ENCODE peak calls at places on chromosomes 11 and 22, in seven cellular contexts. M is esophagus squamous epithelium, U is cardiac muscle cell, X is fibroblast of the aortic adventitia, F is psoas muscle, Z is heart right ventricle, K is MM.1S. P is an unnamed sample.

GRCh38 chr22:21603973-21604372 is 25.8 kb downstream of the YDJC start:
- DNase-seq in M (no peak), U (no peak), X (no peak), F (no peak), Z (no peak), K (no peak), P (no peak)

GRCh38 chr11:120153221-120153620 is 15.3 kb upstream of the TRIM29 start:
- DNase-seq in M (no peak), U (no peak), X (no peak), F (no peak), Z (no peak), K (no peak), P (no peak)

GRCh38 chr11:299951-300735 is 817 bp upstream of the IFITM5 start:
- DNase-seq in M (no peak), U (peak; percentile 47), X (peak; percentile 68), F (peak; percentile 21), Z (peak; percentile 23), K (no peak), P (no peak)

GRCh38 chr22:21961886-21962654 is 9.4 kb upstream of the PPM1F start:
- DNase-seq in M (no peak), U (peak; percentile 20), X (peak; percentile 41), F (no peak), Z (no peak), K (no peak), P (no peak)

GRCh38 chr11:24935059-24935458 is 438.2 kb downstream of the LUZP2 start:
- DNase-seq in M (no peak), U (no peak), X (no peak), F (no peak), Z (no peak), K (no peak), P (no peak)

GRCh38 chr11:114171257-114172054 is 111.9 kb downstream of the ZBTB16 start:
- DNase-seq in M (no peak), U (peak; percentile 54), X (no peak), F (peak; percentile 98), Z (peak; percentile 93), K (no peak), P (no peak)

GRCh38 chr11:65918211-65919150 is at the start of gene C11orf68:
- DNase-seq in M (no peak), U (peak; percentile 47), X (no peak), F (no peak), Z (no peak), K (peak; percentile 45), P (no peak)

GRCh38 chr11:108405706-108406105 is 61.6 kb downstream of the C11orf65 start:
- DNase-seq in M (no peak), U (no peak), X (no peak), F (no peak), Z (no peak), K (no peak), P (no peak)

GRCh38 chr11:30481385-30481784 is 104.8 kb downstream of the MPPED2 start:
- DNase-seq in M (no peak), U (no peak), X (no peak), F (no peak), Z (no peak), K (no peak), P (no peak)

GRCh38 chr22:25689631-25690030 is 52.4 kb upstream of the MYO18B start:
- DNase-seq in M (no peak), U (no peak), X (no peak), F (no peak), Z (no peak), K (no peak), P (no peak)

GRCh38 chr11:33258631-33259184 is 1.5 kb downstream of the HIPK3 start:
- DNase-seq in M (no peak), U (peak; percentile 69), X (peak; percentile 72), F (no peak), Z (no peak), K (peak; percentile 51), P (no peak)

GRCh38 chr11:87425943-87426342 is 388.2 kb downstream of the TMEM135 start:
- DNase-seq in M (no peak), U (no peak), X (no peak), F (no peak), Z (no peak), K (no peak), P (no peak)

GRCh38 chr11:67665537-67666302 is 8.7 kb downstream of the ALDH3B2 start:
- DNase-seq in M (no peak), U (no peak), X (no peak), F (no peak), Z (no peak), K (no peak), P (no peak)

GRCh38 chr22:30056015-30056414 is 24.2 kb upstream of the HORMAD2 start:
- DNase-seq in M (no peak), U (no peak), X (peak; percentile 59), F (no peak), Z (no peak), K (no peak), P (no peak)

DNA sequence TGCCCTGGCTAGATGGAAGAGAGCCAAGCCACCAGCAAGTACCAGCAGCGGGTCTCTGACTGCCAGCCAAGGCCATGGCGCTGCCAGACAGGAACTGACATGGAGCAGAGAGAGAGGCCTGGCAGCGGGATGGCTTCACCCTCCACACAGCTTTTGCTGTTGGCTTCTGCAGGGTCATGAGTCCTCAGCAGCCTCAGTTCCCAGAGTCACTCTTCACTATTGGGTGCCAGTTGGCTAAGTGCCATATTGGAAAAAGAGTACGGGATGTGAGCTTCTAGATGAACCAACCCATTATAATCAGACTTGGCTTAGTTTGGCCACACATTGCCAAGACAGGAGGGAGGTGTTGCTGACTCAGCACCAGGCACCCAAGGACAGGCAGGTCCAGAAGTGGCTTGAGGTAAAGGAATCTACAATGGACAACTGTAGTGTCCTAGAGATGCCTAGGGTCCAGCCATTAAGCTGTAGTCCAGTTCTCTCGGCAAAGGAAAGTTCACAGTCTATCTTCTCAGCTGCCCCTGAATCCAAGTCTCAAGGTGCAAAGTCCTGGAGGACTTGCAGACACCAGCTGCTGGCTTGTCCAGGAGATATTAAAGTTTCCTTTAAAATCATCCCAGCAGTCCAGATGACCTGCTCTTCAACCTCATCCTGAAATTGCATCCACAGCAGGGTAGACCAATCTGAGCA is 40.7 kb upstream of the POU2AF1 start:
- DNase-seq in M (no peak), U (no peak), X (no peak), F (no peak), Z (no peak), K (no peak), P (no peak)
- H3K4me3 ChIP-seq in M (no peak overlapping the region), U (no peak overlapping the region), X (no peak overlapping the region), F (no peak overlapping the region), Z (no peak overlapping the region), K (no peak overlapping the region), P (no peak overlapping the region)

GRCh38 chr11:63762662-63763505 is 5.7 kb downstream of the ZFTA start:
- DNase-seq in M (no peak), U (peak; percentile 71), X (peak; percentile 32), F (peak; percentile 52), Z (peak; percentile 52), K (no peak), P (no peak)

GRCh38 chr11:63764712-63765631 is 3.6 kb downstream of the ZFTA start:
- DNase-seq in M (no peak), U (peak; percentile 48), X (no peak), F (peak; percentile 23), Z (peak; percentile 14), K (no peak), P (no peak)

GRCh38 chr11:63765688-63766241 is 2.8 kb downstream of the ZFTA start:
- DNase-seq in M (no peak), U (no peak), X (no peak), F (no peak), Z (no peak), K (no peak), P (no peak)

GRCh38 chr11:63763506-63764200 is 4.9 kb downstream of the ZFTA start:
- DNase-seq in M (no peak), U (peak; percentile 62), X (no peak), F (peak; percentile 61), Z (peak; percentile 37), K (no peak), P (no peak)

DNA sequence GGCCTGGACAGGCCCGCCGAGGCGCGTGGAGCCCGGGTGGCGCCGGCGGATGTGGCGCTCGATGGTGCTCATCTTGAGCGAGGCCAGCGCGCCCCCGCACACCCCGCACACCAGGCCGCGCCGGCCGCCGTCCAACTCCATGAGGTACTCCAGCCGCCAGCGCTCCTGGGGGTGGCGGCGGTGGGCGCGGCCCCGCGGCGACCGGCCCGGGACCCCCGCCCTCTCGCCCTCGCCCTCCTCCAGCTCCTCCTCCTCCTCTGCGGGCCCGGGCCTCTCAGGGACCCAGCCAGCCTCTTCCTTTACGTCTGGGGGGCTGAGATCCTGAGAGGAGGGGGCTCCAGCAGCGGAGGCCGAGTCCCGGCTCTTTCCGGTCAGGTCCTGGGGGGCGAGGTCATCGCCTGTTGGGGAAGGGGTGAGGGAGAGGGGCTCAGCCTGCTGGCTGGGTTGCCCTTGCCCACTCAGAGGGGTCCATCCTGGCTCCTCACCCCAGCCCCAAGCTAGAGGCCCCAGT is 4.3 kb downstream of the ZFTA start:
- DNase-seq in M (no peak), U (no peak), X (no peak), F (no peak), Z (no peak), K (no peak), P (no peak)
- H3K4me3 ChIP-seq in M (peak overlapping the region; percentile 68), U (no peak overlapping the region), X (no peak overlapping the region), F (no peak overlapping the region), Z (no peak overlapping the region), K (no peak overlapping the region), P (no peak overlapping the region)

DNA sequence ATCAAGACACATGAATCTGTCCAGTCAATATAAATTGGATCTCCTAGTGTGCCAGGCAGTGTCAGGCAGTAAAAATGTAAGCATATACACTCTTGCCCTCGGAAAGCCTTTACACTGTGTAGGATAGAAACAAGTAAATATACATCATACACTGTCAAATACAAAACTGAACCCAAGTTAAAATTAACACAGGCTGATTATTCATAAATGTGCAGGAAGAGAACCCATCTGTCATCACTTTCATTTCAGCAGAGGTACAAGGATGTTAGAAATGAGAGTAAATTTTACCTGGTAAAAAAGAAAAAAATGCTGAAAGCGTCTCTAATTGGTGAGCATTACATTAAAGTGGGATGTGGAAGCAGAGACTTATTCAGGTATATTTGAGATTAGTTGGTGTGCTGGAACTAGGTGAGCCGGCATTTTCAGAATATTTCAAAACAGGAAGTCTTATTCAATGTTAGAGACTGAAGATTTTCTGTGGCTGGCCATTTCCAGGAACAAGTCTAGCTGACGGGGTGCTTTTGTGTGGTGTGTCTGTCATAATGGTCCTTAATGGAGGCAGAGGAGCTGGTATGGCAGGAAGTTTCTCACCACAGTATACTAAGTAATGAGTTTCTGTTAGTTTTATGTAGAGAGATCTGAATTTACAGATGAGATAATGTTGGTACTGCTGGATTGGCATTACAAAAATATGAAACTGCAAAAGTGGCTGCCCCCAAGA is 192.6 kb downstream of the CASP12 start:
- DNase-seq in M (peak; percentile 21), U (peak; percentile 60), X (no peak), F (peak; percentile 16), Z (no peak), K (peak; percentile 96), P (no peak)
- H3K4me3 ChIP-seq in M (peak overlapping the region; percentile 42), U (no peak overlapping the region), X (no peak overlapping the region), F (no peak overlapping the region), Z (no peak overlapping the region), K (peak overlapping the region; percentile 55), P (no peak overlapping the region)

DNA sequence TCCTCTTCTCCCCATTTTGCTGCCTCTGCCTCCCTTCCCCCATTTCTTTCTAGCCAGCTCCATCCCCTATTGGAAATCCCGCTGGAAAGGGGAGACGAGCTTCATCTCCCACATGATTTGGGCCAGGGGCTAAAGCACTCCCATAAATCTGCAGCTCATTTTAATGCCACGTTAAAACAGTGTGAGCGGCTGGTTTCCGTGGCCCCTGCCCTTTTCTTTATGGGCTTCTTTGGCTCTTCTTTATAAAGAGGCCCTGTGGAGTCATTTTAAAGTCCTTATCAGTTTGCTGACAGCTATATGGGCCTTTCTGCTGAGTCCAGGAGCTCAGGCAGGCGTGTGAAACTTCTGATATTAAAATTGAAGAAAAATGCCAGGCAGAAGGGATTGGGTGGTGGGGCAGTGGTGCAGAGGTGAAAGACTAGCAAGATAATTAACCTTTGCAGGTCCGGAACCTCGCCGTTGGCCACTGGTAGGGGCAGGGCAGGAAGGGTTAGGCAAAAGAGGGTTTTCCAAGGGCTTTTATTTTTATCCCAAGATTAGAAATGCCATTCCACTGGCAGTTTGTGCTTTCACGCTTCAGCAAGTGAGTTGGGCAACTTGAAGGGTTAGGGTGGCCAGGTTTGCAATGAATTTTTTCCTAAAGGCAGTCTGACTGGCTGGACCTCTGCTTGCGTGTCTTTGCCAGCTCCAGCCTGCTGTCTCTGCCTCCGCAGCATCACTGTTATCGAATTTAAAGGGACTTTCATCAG is 44.3 kb downstream of the EXT2 start:
- DNase-seq in M (no peak), U (peak; percentile 12), X (peak; percentile 5), F (no peak), Z (no peak), K (no peak), P (no peak)
- H3K4me3 ChIP-seq in M (no peak overlapping the region), U (no peak overlapping the region), X (no peak overlapping the region), F (no peak overlapping the region), Z (no peak overlapping the region), K (no peak overlapping the region), P (no peak overlapping the region)

P was measured in HFF-Myc.